ENCODE peak calls at places on chromosomes 3 and 15, in five cellular contexts. L is CD8-positive, alpha-beta memory T cell; N is lower leg skin; V is GM20000; J is NCI-H345. B is an unnamed sample.

GRCh38 chr3:156382458-156383346 is 172.2 kb downstream of the SSR3 start:
- DNase-seq in J (peak), V (peak), N (no peak), L (no peak), B (no peak)

GRCh38 chr3:162034368-162034767 is 537.8 kb downstream of the OTOL1 start:
- DNase-seq in V (no peak), N (no peak), L (no peak), J (no peak), B (no peak)

GRCh38 chr3:150022406-150023238 is 51.9 kb upstream of the PFN2 start:
- DNase-seq in J (peak), L (no peak), V (no peak), N (no peak), B (no peak)

GRCh38 chr15:70095387-70096214 is 2.1 kb downstream of the TLE3 start:
- DNase-seq in L (peak), N (peak), V (peak), J (no peak), B (peak)

GRCh38 chr3:194879991-194880939 is 194.6 kb downstream of the FAM43A start:
- DNase-seq in L (no peak), N (peak), V (no peak), J (peak), B (peak)

GRCh38 chr3:65597225-65597951 is 441.3 kb downstream of the MAGI1 start:
- DNase-seq in J (no peak), N (no peak), L (no peak), V (no peak), B (no peak)

GRCh38 chr15:50883903-50884302 is 24.6 kb upstream of the AP4E1 start:
- DNase-seq in V (no peak), J (no peak), N (no peak), L (no peak), B (no peak)

GRCh38 chr3:172512363-172512762 is 10.9 kb downstream of the TNFSF10 start:
- DNase-seq in L (peak), V (peak), J (no peak), N (no peak), B (no peak)

GRCh38 chr3:184345678-184346144 is 8.3 kb downstream of the FAM131A start:
- DNase-seq in N (peak), L (no peak), V (peak), J (peak), B (no peak)

GRCh38 chr3:151925419-151925818 is 52.0 kb downstream of the SUCNR1 start:
- DNase-seq in N (no peak), J (no peak), L (no peak), V (no peak), B (no peak)

GRCh38 chr3:187288176-187288893 is 3.2 kb downstream of the MASP1 start:
- DNase-seq in L (no peak), J (no peak), V (no peak), N (no peak), B (no peak)

GRCh38 chr3:159839561-159840379 is 148.9 kb upstream of the IL12A start:
- DNase-seq in L (no peak), J (no peak), V (peak), N (no peak), B (no peak)

GRCh38 chr3:135040321-135041110 is 245.5 kb downstream of the EPHB1 start:
- DNase-seq in J (no peak), V (no peak), N (no peak), L (no peak), B (no peak)

GRCh38 chr15:57440799-57441198 is 64.5 kb downstream of the CGNL1 start:
- DNase-seq in V (no peak), J (no peak), L (no peak), N (no peak), B (no peak)

GRCh38 chr15:73942751-73943270 is 16.5 kb downstream of the LOXL1 start:
- DNase-seq in L (no peak), V (no peak), N (no peak), J (no peak), B (no peak)

GRCh38 chr15:96285715-96286367 is 44.7 kb upstream of the NR2F2 start:
- DNase-seq in J (no peak), N (no peak), L (no peak), V (no peak), B (no peak)

GRCh38 chr15:67783303-67783702 is 42.0 kb upstream of the SKOR1 start:
- DNase-seq in L (peak), N (no peak), J (no peak), V (peak), B (no peak)

GRCh38 chr3:78690806-78691205 is 1077.0 kb downstream of the ROBO1 start:
- DNase-seq in L (no peak), N (no peak), J (no peak), V (no peak), B (no peak)

GRCh38 chr3:159619341-159619885 is 369.2 kb upstream of the IL12A start:
- DNase-seq in N (no peak), L (no peak), J (peak), V (no peak), B (no peak)